ENCODE peak calls at places on chromosomes 12 and 14, in six cellular contexts. Y, K, Z, P, D and M are unnamed samples.

GRCh38 chr12:145369-145960 is 68.5 kb downstream of the SLC6A12 start:
- DNase-seq in Y (no peak), K (no peak), Z (no peak), P (no peak), D (no peak), M (no peak)

GRCh38 chr12:23561536-23561935 is 387.9 kb downstream of the SOX5 start:
- DNase-seq in Y (peak; percentile 49), K (no peak), Z (no peak), P (no peak), D (no peak), M (no peak)

GRCh38 chr14:85991156-85991555 is 461.2 kb downstream of the FLRT2 start:
- DNase-seq in Y (no peak), K (no peak), Z (no peak), P (no peak), D (no peak), M (no peak)

GRCh38 chr12:120260607-120261006 is 4.9 kb downstream of the PXN start:
- DNase-seq in Y (no peak), K (no peak), Z (no peak), P (no peak), D (no peak), M (no peak)

GRCh38 chr12:130345292-130345691 is 7.6 kb downstream of the PIWIL1 start:
- DNase-seq in Y (no peak), K (no peak), Z (no peak), P (no peak), D (no peak), M (no peak)

GRCh38 chr12:88844426-88844825 is 264.2 kb upstream of the KITLG start:
- DNase-seq in Y (peak; percentile 10), K (no peak), Z (no peak), P (no peak), D (no peak), M (no peak)

GRCh38 chr14:34231626-34232025 is 230.4 kb downstream of the SPTSSA start:
- DNase-seq in Y (no peak), K (no peak), Z (no peak), P (no peak), D (no peak), M (peak; percentile 65)

GRCh38 chr14:93962701-93963601 is 13.4 kb downstream of the ASB2 start:
- DNase-seq in Y (no peak), K (no peak), Z (no peak), P (peak; percentile 13), D (no peak), M (peak; percentile 16)

GRCh38 chr12:116863275-116863767 is 17.9 kb downstream of the HRK start:
- DNase-seq in Y (peak; percentile 82), K (no peak), Z (peak; percentile 55), P (no peak), D (peak; percentile 54), M (peak; percentile 46)

GRCh38 chr12:26854028-26854387 is 21.0 kb upstream of the ITPR2 start:
- DNase-seq in Y (no peak), K (no peak), Z (no peak), P (no peak), D (no peak), M (no peak)
- H3K4me1 ChIP-seq in Y (peaks cover 9% of the 10 kb centered on the region), K (no peaks in the 10 kb centered on the region), Z (no peaks in the 10 kb centered on the region), P (no peaks in the 10 kb centered on the region), D (peaks cover 3% of the 10 kb centered on the region), M (no peaks in the 10 kb centered on the region)

DNA sequence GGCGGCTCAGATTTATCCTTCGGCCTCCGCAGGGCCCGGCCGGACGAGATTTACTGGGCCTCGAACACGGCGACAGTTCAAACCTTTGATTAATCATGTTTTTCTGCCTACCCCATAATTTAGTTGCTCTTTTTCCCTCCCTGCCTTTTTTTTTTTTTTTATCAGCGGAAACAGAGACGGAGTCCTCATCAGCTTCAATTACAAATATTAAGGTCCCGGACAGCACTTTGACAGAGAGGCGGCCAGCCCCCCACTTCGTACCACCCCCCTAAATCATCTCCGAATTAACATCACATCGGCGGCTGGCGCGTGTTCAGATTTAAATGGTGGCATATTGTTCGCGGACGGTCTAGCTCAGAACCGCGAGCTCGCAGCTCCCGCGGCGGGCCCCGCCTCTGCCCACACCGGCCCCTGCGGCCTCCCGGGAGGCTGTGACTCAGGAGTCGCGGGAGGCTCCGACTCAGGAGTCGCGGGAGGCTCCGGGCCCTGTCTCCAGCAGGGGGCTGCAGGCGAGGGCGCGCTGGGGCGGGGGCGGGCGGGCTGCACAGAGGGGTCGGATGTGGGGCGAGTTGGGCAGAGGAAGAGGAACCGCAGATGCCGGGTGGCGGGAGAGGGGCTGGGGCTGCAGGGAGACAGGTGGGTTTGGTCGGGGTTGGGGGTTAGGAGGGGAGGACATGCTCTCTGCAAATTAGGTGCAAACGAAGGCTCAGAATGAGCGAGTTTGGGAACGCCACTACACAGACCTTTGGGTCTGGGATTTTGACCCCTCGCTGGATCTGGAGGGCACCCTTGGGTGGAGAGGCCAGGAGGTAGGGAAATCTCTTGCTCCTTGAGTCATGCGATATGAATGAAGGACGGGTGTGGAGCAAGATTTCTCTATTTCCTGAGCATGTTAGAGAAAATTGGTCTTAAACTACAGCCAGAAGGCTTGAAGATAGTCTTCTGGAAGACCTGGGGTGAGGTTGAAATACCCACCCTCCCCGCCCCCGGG is 19.6 kb upstream of the ATP5MC2 start:
- DNase-seq in Y (peak; percentile 70), K (no peak), Z (peak; percentile 82), P (peak; percentile 41), D (peak; percentile 36), M (peak; percentile 32)
- TF ChIP-seq EZH2 in Y (peak; percentile 67), K (no peak), Z (peak; percentile 79), P (no peak), D (no peak), M (no peak)

GRCh38 chr12:114933428-114934160 is 249.6 kb upstream of the TBX3 start:
- DNase-seq in Y (no peak), K (peak; percentile 83), Z (no peak), P (no peak), D (peak; percentile 73), M (peak; percentile 88)
- H3K4me2 ChIP-seq in Y (no peak overlapping the region), K (peak overlapping the region; percentile 44), Z (no peak overlapping the region), P (peak overlapping the region; percentile 67), D (peak overlapping the region; percentile 66), M (peak overlapping the region; percentile 64)

GRCh38 chr14:103292426-103293374 is 41.3 kb upstream of the EIF5 start:
- DNase-seq in Y (peak; percentile 85), K (peak; percentile 41), Z (peak; percentile 85), P (peak; percentile 90), D (peak; percentile 45), M (peak; percentile 9)
- H3K4me1 ChIP-seq in Y (no peaks in the 10 kb centered on the region), K (peaks cover 6% of the 10 kb centered on the region), Z (no peaks in the 10 kb centered on the region), P (peaks cover 34% of the 10 kb centered on the region), D (peaks cover 11% of the 10 kb centered on the region), M (no peaks in the 10 kb centered on the region)

GRCh38 chr14:104037903-104038302 is 47.6 kb upstream of the ASPG start:
- DNase-seq in Y (no peak), K (no peak), Z (no peak), P (no peak), D (no peak), M (no peak)
- TF ChIP-seq EZH2 in Y (no peak), K (no peak), Z (no peak), P (no peak), D (no peak), M (no peak)

GRCh38 chr12:46661161-46661845 is 164.5 kb downstream of the SLC38A4 start:
- DNase-seq in Y (peak; percentile 80), K (peak; percentile 75), Z (peak; percentile 76), P (peak; percentile 39), D (peak; percentile 71), M (peak; percentile 89)

GRCh38 chr12:46659032-46659703 is 166.6 kb downstream of the SLC38A4 start:
- DNase-seq in Y (no peak), K (no peak), Z (peak; percentile 61), P (no peak), D (no peak), M (no peak)

GRCh38 chr12:46660276-46660675 is 165.5 kb downstream of the SLC38A4 start:
- DNase-seq in Y (no peak), K (no peak), Z (no peak), P (no peak), D (no peak), M (no peak)

GRCh38 chr12:46659844-46660243 is 166.0 kb downstream of the SLC38A4 start:
- DNase-seq in Y (no peak), K (no peak), Z (no peak), P (no peak), D (no peak), M (no peak)

GRCh38 chr12:46660719-46661118 is 165.1 kb downstream of the SLC38A4 start:
- DNase-seq in Y (no peak), K (no peak), Z (no peak), P (no peak), D (no peak), M (no peak)
- H3K4me2 ChIP-seq in Y (no peak overlapping the region), K (peak overlapping the region; percentile 31), Z (peak overlapping the region; percentile 65), P (peak overlapping the region; percentile 14), D (peak overlapping the region; percentile 29), M (peak overlapping the region; percentile 23)

DNA sequence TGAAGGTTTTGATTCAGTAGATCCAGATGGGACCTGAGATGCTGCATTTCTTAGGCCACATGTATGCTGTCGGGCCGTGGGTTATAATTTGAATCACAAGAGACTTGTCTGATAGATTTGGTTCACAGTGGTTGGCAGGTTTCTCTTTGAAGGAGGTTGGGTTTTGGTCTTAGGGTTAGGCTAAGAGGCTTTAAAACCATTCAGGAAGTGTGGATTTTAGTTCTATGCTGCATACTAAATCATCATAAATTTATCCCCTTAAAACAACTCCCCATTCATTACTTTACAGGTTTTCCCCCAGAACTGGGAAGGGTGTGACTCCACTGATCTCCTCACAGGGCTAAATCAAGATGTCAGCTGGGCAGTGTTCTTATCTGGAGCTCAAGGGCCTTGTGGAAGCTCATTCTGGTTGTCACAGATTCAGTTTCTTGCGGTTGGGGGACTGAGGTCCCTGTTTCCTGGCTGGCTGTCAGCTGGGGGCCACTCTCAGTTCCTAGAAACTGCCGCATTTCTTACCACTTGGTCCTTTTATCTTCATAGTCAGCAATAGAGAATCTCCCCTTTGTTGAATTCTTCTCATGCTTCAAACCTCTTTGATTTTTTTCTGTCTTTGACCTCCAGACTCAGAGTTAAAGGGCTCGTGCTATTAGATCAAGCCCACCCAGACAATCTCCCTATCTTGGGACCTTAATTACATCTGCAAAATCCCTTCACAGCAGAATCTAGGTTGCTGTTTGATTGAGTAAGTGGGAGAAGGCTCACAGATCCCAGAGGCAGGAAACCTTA is 20.6 kb upstream of the PCNX1 start:
- DNase-seq in Y (no peak), K (no peak), Z (no peak), P (no peak), D (no peak), M (no peak)
- H3K4me1 ChIP-seq in Y (peaks cover 12% of the 10 kb centered on the region), K (peaks cover 54% of the 10 kb centered on the region), Z (no peaks in the 10 kb centered on the region), P (no peaks in the 10 kb centered on the region), D (peaks cover 6% of the 10 kb centered on the region), M (peaks cover 39% of the 10 kb centered on the region)

GRCh38 chr14:28759658-28760313 is 6.8 kb upstream of the FOXG1 start:
- DNase-seq in Y (peak; percentile 67), K (no peak), Z (peak; percentile 76), P (no peak), D (no peak), M (no peak)
- TF ChIP-seq EZH2 in Y (peak; percentile 89), K (peak; percentile 74), Z (peak; percentile 97), P (no peak), D (no peak), M (peak; percentile 74)